ENCODE peak calls at places on chromosomes 7 and 10, in four cellular contexts. Q, O, K and S are unnamed samples.

GRCh38 chr7:42527004-42527403 is 290.0 kb upstream of the GLI3 start:
- DNase-seq in K (no peak), Q (no peak), O (no peak), S (no peak)

GRCh38 chr7:41916450-41916927 is 213.6 kb upstream of the INHBA start:
- DNase-seq in O (no peak), K (peak), Q (peak), S (peak)

GRCh38 chr10:93080350-93081046 is 6.8 kb downstream of the CYP26A1 start:
- DNase-seq in Q (peak), O (no peak), K (peak), S (peak)

GRCh38 chr7:116311816-116312471 is 101.6 kb downstream of the TES start:
- DNase-seq in O (no peak), K (no peak), Q (no peak), S (no peak)

GRCh38 chr7:122919643-122920181 is 33.5 kb upstream of the CADPS2 start:
- DNase-seq in K (no peak), Q (no peak), O (no peak), S (no peak)

GRCh38 chr7:151767557-151767956 is 109.4 kb downstream of the PRKAG2 start:
- DNase-seq in Q (no peak), K (no peak), O (no peak), S (no peak)

GRCh38 chr10:9227679-9228365 is 1173.3 kb downstream of the GATA3 start:
- DNase-seq in O (no peak), Q (no peak), K (no peak), S (no peak)

GRCh38 chr7:76357379-76358052 is 1.3 kb downstream of the YWHAG start:
- DNase-seq in O (no peak), K (no peak), Q (no peak), S (peak)

GRCh38 chr7:128446306-128446705 is 9.4 kb upstream of the HILPDA start:
- DNase-seq in Q (no peak), O (no peak), K (no peak), S (no peak)

DNA sequence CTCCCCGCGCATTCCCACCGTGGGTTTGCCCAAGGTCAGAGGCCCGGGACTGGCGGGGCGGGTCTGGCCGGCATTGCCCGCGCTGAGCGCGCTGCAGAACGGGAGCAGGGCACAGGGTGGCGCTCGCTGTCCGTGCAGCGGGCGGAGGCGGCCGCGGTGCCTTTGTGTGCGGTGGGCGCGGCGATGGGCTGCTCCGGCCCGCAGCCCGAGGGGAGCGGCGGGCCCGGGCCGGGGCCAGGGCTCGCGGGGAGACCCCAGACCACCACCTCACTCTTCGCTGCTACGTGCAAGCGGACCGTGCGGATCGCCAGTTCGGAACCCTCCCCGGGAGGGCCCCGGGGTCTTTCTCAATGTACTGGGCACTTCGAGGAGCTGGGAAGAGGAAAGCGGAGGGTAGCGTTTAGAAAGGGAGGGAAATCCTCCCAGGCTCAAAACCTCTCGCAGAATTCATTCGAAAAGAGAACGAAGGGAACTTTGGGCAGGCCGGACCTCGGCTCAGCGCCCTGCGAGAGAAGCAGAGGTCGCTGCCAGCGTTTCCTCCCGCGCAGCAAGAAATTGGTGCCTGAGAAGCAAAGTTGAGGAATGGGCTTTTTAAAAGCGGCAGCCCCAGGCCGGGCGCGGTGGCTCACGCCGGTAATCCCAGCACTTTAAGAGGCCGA is 8.5 kb downstream of the SP8 start:
- DNase-seq in Q (peak), K (no peak), O (no peak), S (peak)
- TF ChIP-seq CTCF in Q (peak), K (no peak), O (no peak), S (peak)

GRCh38 chr7:152647-153046 is 39.7 kb upstream of the FAM20C start:
- DNase-seq in Q (no peak), O (no peak), K (no peak), S (no peak)

GRCh38 chr7:150811-151221 is 41.6 kb upstream of the FAM20C start:
- DNase-seq in K (no peak), O (no peak), Q (no peak), S (no peak)

GRCh38 chr7:148543-148931 is 43.8 kb upstream of the FAM20C start:
- DNase-seq in Q (no peak), K (no peak), O (no peak), S (no peak)

GRCh38 chr7:148932-149855 is 43.2 kb upstream of the FAM20C start:
- DNase-seq in K (peak), O (peak), Q (peak), S (peak)

DNA sequence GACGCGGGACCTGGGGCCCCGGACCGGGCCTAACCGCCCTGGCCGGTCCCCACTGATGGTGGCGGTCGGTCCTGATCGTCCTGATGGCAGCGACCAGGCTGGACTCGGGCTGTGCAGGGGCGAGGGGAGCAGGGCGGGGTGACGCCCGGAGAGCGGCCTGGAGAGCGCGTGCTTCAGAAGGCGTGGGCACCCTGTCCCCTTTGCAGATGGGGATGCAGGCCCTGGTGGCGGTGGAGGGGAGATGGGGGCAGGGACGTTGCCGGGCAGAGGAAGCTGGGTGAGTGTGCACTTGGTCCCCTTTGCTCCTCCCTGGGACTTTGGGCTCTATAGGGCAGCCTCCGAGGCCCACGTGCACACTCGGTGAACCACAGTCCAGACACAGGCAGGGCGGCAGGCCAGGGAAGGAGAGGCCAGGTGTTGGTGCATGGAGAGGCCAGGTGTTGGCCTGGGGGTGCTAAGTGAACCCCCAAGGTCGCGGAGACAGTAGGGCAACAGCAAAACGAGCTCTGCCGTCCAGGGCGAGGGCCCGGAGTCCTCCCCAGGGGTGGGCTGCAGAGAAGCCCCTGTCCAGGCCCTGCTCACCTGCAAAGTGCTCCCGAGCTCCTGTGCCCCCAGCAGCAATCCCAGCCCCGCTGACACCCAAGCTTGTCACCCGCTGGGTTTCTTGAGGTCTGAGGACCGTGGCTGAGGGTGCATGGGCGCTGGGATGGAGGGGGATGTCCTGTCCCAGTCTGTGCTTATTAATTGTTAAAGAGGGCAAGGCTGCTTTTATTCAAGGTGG is 42.3 kb upstream of the FAM20C start:
- DNase-seq in O (peak), Q (no peak), K (peak), S (no peak)
- H3K4me3 ChIP-seq in O (peak), Q (peak), K (peak), S (peak)

DNA sequence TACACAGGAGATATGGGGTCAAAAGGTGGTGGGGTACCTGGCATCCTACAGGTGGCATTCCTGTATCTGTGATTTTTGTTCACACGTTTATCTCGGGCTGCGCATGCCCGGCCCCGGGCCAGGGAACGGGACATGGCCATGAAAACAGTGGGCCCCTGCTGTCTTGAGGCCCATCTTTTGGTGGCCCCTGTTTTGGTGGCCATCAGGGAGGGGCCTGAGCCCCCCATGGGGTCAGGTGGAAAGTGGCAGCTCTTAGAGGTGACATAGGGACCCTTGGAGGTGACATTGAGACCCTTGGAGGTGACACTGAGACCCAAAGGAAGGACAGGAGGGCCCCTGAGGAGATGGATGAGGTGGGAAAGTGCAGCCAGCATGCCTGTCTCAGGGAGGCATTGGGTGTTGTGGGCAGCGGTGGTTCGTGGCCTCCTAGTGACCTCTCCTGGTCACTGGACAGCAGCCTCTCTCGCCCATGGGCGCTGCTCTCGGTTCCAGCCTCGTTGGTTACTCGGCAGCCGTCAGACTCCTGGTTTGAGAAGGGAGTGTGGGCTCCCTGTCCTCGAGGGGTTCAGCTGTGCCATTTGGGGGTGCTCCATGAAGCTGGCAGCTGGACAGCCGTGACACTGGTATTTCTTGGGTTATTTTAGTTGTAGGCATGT is 39.9 kb downstream of the INPP5A start:
- DNase-seq in Q (peak), K (no peak), O (no peak), S (peak)
- TF ChIP-seq CTCF in Q (peak), K (no peak), O (no peak), S (peak)

DNA sequence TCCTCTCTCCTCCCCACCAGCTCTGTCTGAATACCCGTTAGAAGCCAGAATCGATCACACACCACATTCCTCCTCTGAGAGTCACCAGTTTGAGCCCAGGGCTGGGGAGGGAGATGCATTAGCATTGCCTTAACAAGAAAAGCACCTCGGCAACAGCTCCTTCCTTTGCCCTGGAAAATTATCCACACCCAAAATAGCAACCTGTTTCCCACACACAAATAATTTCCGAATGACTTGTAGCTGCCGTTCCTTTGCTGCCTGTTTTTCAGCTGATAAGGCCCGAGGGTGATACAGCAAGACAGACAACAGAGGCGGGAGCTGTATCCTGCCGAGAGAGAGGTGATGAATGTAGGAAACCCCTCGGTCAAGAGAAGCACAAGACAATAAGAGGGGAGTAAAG is 91.3 kb downstream of the CPXM2 start:
- DNase-seq in O (no peak), Q (peak), K (no peak), S (no peak)
- H3K4me3 ChIP-seq in O (no peak), Q (no peak), K (no peak), S (no peak)

GRCh38 chr10:14325325-14325955 is 5.3 kb downstream of the FRMD4A start:
- DNase-seq in O (no peak), Q (peak), K (peak), S (peak)
- TF ChIP-seq CTCF in O (no peak), Q (peak), K (no peak), S (peak)

GRCh38 chr10:31136951-31137885 is 105.6 kb upstream of the ZNF438 start:
- DNase-seq in K (no peak), O (no peak), Q (peak), S (peak)
- H3K4me3 ChIP-seq in K (no peak), O (no peak), Q (no peak), S (no peak)